ENCODE peak calls at places on chromosomes 5 and 9, in four cellular contexts. One of them, this sample, is unnamed.

GRCh38 chr5:63125862-63126261 is 547.2 kb downstream of the LRRC70 start:
- DNase-seq in OCI-M1: peak
- DNase-seq in AG08396: peak
- DNase-seq in HTR-8/SVneo: peak
- DNase-seq in this sample: peak

GRCh38 chr9:79263666-79264460 is 307.9 kb upstream of the TLE4 start:
- DNase-seq in OCI-M1: no peak
- DNase-seq in AG08396: no peak
- DNase-seq in HTR-8/SVneo: no peak
- DNase-seq in this sample: peak

GRCh38 chr5:112417931-112418358 is 1.1 kb downstream of the EPB41L4A start:
- DNase-seq in OCI-M1: peak
- DNase-seq in AG08396: no peak
- DNase-seq in HTR-8/SVneo: no peak
- DNase-seq in this sample: peak

GRCh38 chr5:72013741-72014703 is 93.3 kb upstream of the MAP1B start:
- DNase-seq in OCI-M1: no peak
- DNase-seq in AG08396: peak
- DNase-seq in HTR-8/SVneo: no peak
- DNase-seq in this sample: peak

GRCh38 chr5:154302181-154302580 is 111.6 kb downstream of the GALNT10 start:
- DNase-seq in OCI-M1: no peak
- DNase-seq in AG08396: no peak
- DNase-seq in HTR-8/SVneo: no peak
- DNase-seq in this sample: peak

GRCh38 chr9:114671605-114672004 is 10.4 kb downstream of the TEX48 start:
- DNase-seq in OCI-M1: no peak
- DNase-seq in AG08396: no peak
- DNase-seq in HTR-8/SVneo: no peak
- DNase-seq in this sample: peak

GRCh38 chr5:994272-994607 is 14.4 kb upstream of the NKD2 start:
- DNase-seq in OCI-M1: no peak
- DNase-seq in AG08396: no peak
- DNase-seq in HTR-8/SVneo: no peak
- DNase-seq in this sample: no peak

GRCh38 chr9:133167769-133168168 is 4.1 kb upstream of the GBGT1 start:
- DNase-seq in OCI-M1: no peak
- DNase-seq in AG08396: no peak
- DNase-seq in HTR-8/SVneo: no peak
- DNase-seq in this sample: no peak

GRCh38 chr9:99235874-99236627 is 14.0 kb downstream of the SEC61B start:
- DNase-seq in OCI-M1: no peak
- DNase-seq in AG08396: no peak
- DNase-seq in HTR-8/SVneo: no peak
- DNase-seq in this sample: no peak

GRCh38 chr5:139688712-139689413 is 40.7 kb downstream of the CXXC5 start:
- DNase-seq in OCI-M1: peak
- DNase-seq in AG08396: no peak
- DNase-seq in HTR-8/SVneo: no peak
- DNase-seq in this sample: peak

GRCh38 chr5:171999877-172000276 is 6.6 kb downstream of the FBXW11 start:
- DNase-seq in OCI-M1: no peak
- DNase-seq in AG08396: no peak
- DNase-seq in HTR-8/SVneo: no peak
- DNase-seq in this sample: no peak

GRCh38 chr9:110303136-110303535 is 34.5 kb downstream of the TXNDC8 start:
- DNase-seq in OCI-M1: peak
- DNase-seq in AG08396: peak
- DNase-seq in HTR-8/SVneo: no peak
- DNase-seq in this sample: peak

GRCh38 chr5:4647056-4647455 is 493.1 kb upstream of the ADAMTS16 start:
- DNase-seq in OCI-M1: no peak
- DNase-seq in AG08396: no peak
- DNase-seq in HTR-8/SVneo: no peak
- DNase-seq in this sample: no peak

GRCh38 chr9:114906922-114907571 is 23.3 kb downstream of the TNFSF8 start:
- DNase-seq in OCI-M1: peak
- DNase-seq in AG08396: peak
- DNase-seq in HTR-8/SVneo: peak
- DNase-seq in this sample: peak

GRCh38 chr9:32403567-32403966 is 19.1 kb downstream of the ACO1 start:
- DNase-seq in OCI-M1: peak
- DNase-seq in AG08396: no peak
- DNase-seq in HTR-8/SVneo: no peak
- DNase-seq in this sample: no peak

GRCh38 chr5:8864053-8864452 is 681.8 kb downstream of the SEMA5A start:
- DNase-seq in OCI-M1: peak
- DNase-seq in AG08396: no peak
- DNase-seq in HTR-8/SVneo: peak
- DNase-seq in this sample: peak

GRCh38 chr9:121658166-121658565 is 6.7 kb downstream of the DAB2IP start:
- DNase-seq in OCI-M1: no peak
- DNase-seq in AG08396: no peak
- DNase-seq in HTR-8/SVneo: no peak
- DNase-seq in this sample: no peak

GRCh38 chr5:72057816-72058215 is 49.5 kb upstream of the MAP1B start:
- DNase-seq in OCI-M1: no peak
- DNase-seq in AG08396: no peak
- DNase-seq in HTR-8/SVneo: no peak
- DNase-seq in this sample: no peak

GRCh38 chr5:157290156-157290980 is 24.4 kb downstream of the CYFIP2 start:
- DNase-seq in OCI-M1: no peak
- DNase-seq in AG08396: peak
- DNase-seq in HTR-8/SVneo: peak
- DNase-seq in this sample: peak

GRCh38 chr9:129454468-129455067 is 166.3 kb downstream of the C9orf50 start:
- DNase-seq in OCI-M1: no peak
- DNase-seq in AG08396: no peak
- DNase-seq in HTR-8/SVneo: no peak
- DNase-seq in this sample: no peak

GRCh38 chr5:173282916-173283315 is 45.3 kb downstream of the STC2 start:
- DNase-seq in OCI-M1: no peak
- DNase-seq in AG08396: no peak
- DNase-seq in HTR-8/SVneo: no peak
- DNase-seq in this sample: no peak

GRCh38 chr9:103700558-103700957 is 393.6 kb upstream of the SMC2 start:
- DNase-seq in OCI-M1: no peak
- DNase-seq in AG08396: no peak
- DNase-seq in HTR-8/SVneo: no peak
- DNase-seq in this sample: no peak

GRCh38 chr5:175692996-175693700 is 35.3 kb downstream of the HRH2 start:
- DNase-seq in OCI-M1: no peak
- DNase-seq in AG08396: no peak
- DNase-seq in HTR-8/SVneo: no peak
- DNase-seq in this sample: no peak

GRCh38 chr5:92687793-92688467 is 893.1 kb downstream of the NR2F1-AS1 start:
- DNase-seq in OCI-M1: peak
- DNase-seq in AG08396: peak
- DNase-seq in HTR-8/SVneo: peak
- DNase-seq in this sample: peak

GRCh38 chr9:68775003-68775730 is 70.1 kb downstream of the PIP5K1B start:
- DNase-seq in OCI-M1: peak
- DNase-seq in AG08396: no peak
- DNase-seq in HTR-8/SVneo: no peak
- DNase-seq in this sample: no peak

GRCh38 chr5:37326536-37326935 is 44.4 kb downstream of the NUP155 start:
- DNase-seq in OCI-M1: no peak
- DNase-seq in AG08396: no peak
- DNase-seq in HTR-8/SVneo: no peak
- DNase-seq in this sample: no peak

GRCh38 chr9:78677326-78677725 is 380.4 kb downstream of the PSAT1 start:
- DNase-seq in OCI-M1: no peak
- DNase-seq in AG08396: peak
- DNase-seq in HTR-8/SVneo: no peak
- DNase-seq in this sample: no peak

GRCh38 chr9:76891279-76891678 is 14.6 kb downstream of the PRUNE2 start:
- DNase-seq in OCI-M1: no peak
- DNase-seq in AG08396: no peak
- DNase-seq in HTR-8/SVneo: no peak
- DNase-seq in this sample: no peak

GRCh38 chr9:20466328-20467008 is 155.8 kb downstream of the MLLT3 start:
- DNase-seq in OCI-M1: no peak
- DNase-seq in AG08396: no peak
- DNase-seq in HTR-8/SVneo: no peak
- DNase-seq in this sample: no peak

GRCh38 chr9:32839486-32839885 is 56.1 kb downstream of the TMEM215 start:
- DNase-seq in OCI-M1: no peak
- DNase-seq in AG08396: no peak
- DNase-seq in HTR-8/SVneo: no peak
- DNase-seq in this sample: no peak

GRCh38 chr5:849651-850301 is 1.0 kb downstream of the ZDHHC11 start:
- DNase-seq in OCI-M1: no peak
- DNase-seq in AG08396: peak
- DNase-seq in HTR-8/SVneo: no peak
- DNase-seq in this sample: no peak

GRCh38 chr9:33446507-33447403 is 638 bp downstream of the AQP3 start:
- DNase-seq in OCI-M1: peak
- DNase-seq in AG08396: peak
- DNase-seq in HTR-8/SVneo: peak
- DNase-seq in this sample: peak

GRCh38 chr5:43773032-43773830 is 170.3 kb downstream of the NNT start:
- DNase-seq in OCI-M1: peak
- DNase-seq in AG08396: peak
- DNase-seq in HTR-8/SVneo: peak
- DNase-seq in this sample: peak

GRCh38 chr5:143594913-143595818 is 191.7 kb upstream of the NR3C1 start:
- DNase-seq in OCI-M1: no peak
- DNase-seq in AG08396: no peak
- DNase-seq in HTR-8/SVneo: peak
- DNase-seq in this sample: no peak

GRCh38 chr5:137561572-137561971 is 62.4 kb upstream of the SPOCK1 start:
- DNase-seq in OCI-M1: no peak
- DNase-seq in AG08396: no peak
- DNase-seq in HTR-8/SVneo: no peak
- DNase-seq in this sample: no peak

GRCh38 chr9:72185561-72185960 is 36.3 kb downstream of the GDA start:
- DNase-seq in OCI-M1: no peak
- DNase-seq in AG08396: no peak
- DNase-seq in HTR-8/SVneo: no peak
- DNase-seq in this sample: no peak

GRCh38 chr5:13814293-13814692 is 130.2 kb downstream of the DNAH5 start:
- DNase-seq in OCI-M1: peak
- DNase-seq in AG08396: no peak
- DNase-seq in HTR-8/SVneo: peak
- DNase-seq in this sample: peak

GRCh38 chr5:440413-441180 is 2.4 kb upstream of the EXOC3 start:
- DNase-seq in OCI-M1: peak
- DNase-seq in AG08396: no peak
- DNase-seq in HTR-8/SVneo: no peak
- DNase-seq in this sample: no peak

This sample was measured in fibroblast of the aortic adventitia.